ENCODE peak calls at places on chromosomes 7 and 10, in four cellular contexts. E is astrocyte of the spinal cord, F is progenitor cell of endocrine pancreas, U is AG09319. L is an unnamed sample.

GRCh38 chr10:34967411-34967880 is 122.7 kb downstream of the CUL2 start:
- DNase-seq in E (peak), F (no peak), U (peak), L (no peak)

GRCh38 chr7:39952378-39952777 is 2.3 kb downstream of the CDK13 start:
- DNase-seq in E (peak), F (no peak), U (no peak), L (no peak)

GRCh38 chr7:27579565-27579964 is 83.1 kb downstream of the HIBADH start:
- DNase-seq in E (peak), F (no peak), U (no peak), L (no peak)

GRCh38 chr7:12557282-12557681 is 13.2 kb upstream of the SCIN start:
- DNase-seq in E (no peak), F (no peak), U (no peak), L (no peak)

GRCh38 chr10:121813857-121814256 is 114.0 kb downstream of the ATE1 start:
- DNase-seq in E (no peak), F (no peak), U (no peak), L (no peak)

GRCh38 chr7:28280516-28280915 is 99.9 kb upstream of the JAZF1 start:
- DNase-seq in E (no peak), F (no peak), U (no peak), L (no peak)

GRCh38 chr7:11474902-11475585 is 357.0 kb downstream of the THSD7A start:
- DNase-seq in E (no peak), F (no peak), U (no peak), L (no peak)

GRCh38 chr7:97179454-97180104 is 62.1 kb downstream of the SDHAF3 start:
- DNase-seq in E (peak), F (peak), U (peak), L (no peak)

GRCh38 chr10:110827410-110827809 is 44.3 kb upstream of the PDCD4 start:
- DNase-seq in E (peak), F (no peak), U (no peak), L (no peak)

GRCh38 chr7:139566736-139567646 is 43.5 kb downstream of the CLEC2L start:
- DNase-seq in E (no peak), F (no peak), U (no peak), L (no peak)

GRCh38 chr7:117659453-117660086 is 179.7 kb downstream of the CFTR start:
- DNase-seq in E (peak), F (no peak), U (no peak), L (no peak)

GRCh38 chr7:147492621-147493020 is 1097.9 kb upstream of the C7orf33 start:
- DNase-seq in E (peak), F (no peak), U (no peak), L (no peak)

GRCh38 chr7:29749701-29750321 is 56.5 kb upstream of the WIPF3 start:
- DNase-seq in E (no peak), F (no peak), U (no peak), L (no peak)

GRCh38 chr7:77415474-77415821 is 701 bp downstream of the GSAP start:
- DNase-seq in E (no peak), F (no peak), U (no peak), L (peak)

GRCh38 chr7:29940199-29940598 is 49.4 kb downstream of the SCRN1 start:
- DNase-seq in E (no peak), F (no peak), U (no peak), L (no peak)

GRCh38 chr7:83782628-83783027 is 133.7 kb upstream of the SEMA3E start:
- DNase-seq in E (peak), F (no peak), U (no peak), L (no peak)

GRCh38 chr7:15334524-15335269 is 227.1 kb downstream of the AGMO start:
- DNase-seq in E (no peak), F (no peak), U (no peak), L (no peak)

GRCh38 chr10:91381562-91381923 is 28.6 kb upstream of the HECTD2 start:
- DNase-seq in E (peak), F (no peak), U (no peak), L (no peak)

GRCh38 chr10:132893090-132893489 is 49.3 kb downstream of the CFAP46 start:
- DNase-seq in E (no peak), F (no peak), U (no peak), L (no peak)

GRCh38 chr10:102096449-102096848 is 23.7 kb downstream of the LDB1 start:
- DNase-seq in E (no peak), F (no peak), U (no peak), L (no peak)

GRCh38 chr7:92691578-92691977 is 101.4 kb upstream of the FAM133B start:
- DNase-seq in E (peak), F (no peak), U (peak), L (no peak)

GRCh38 chr10:49458869-49459268 is 63.0 kb upstream of the DRGX start:
- DNase-seq in E (no peak), F (no peak), U (no peak), L (no peak)

GRCh38 chr10:43420369-43421200 is 11.6 kb upstream of the HNRNPF start:
- DNase-seq in E (peak), F (peak), U (no peak), L (peak)

GRCh38 chr7:76065016-76065612 is 17.2 kb downstream of the MDH2 start:
- DNase-seq in E (no peak), F (no peak), U (no peak), L (no peak)

GRCh38 chr10:95214369-95214768 is 20.3 kb downstream of the ACSM6 start:
- DNase-seq in E (peak), F (no peak), U (no peak), L (no peak)

GRCh38 chr10:85319150-85319549 is 990.8 kb downstream of the CCSER2 start:
- DNase-seq in E (no peak), F (no peak), U (no peak), L (no peak)

GRCh38 chr10:103839867-103840746 is 15.3 kb downstream of the SH3PXD2A start:
- DNase-seq in E (peak), F (no peak), U (no peak), L (no peak)

GRCh38 chr10:112435013-112435619 is 11.6 kb downstream of the ZDHHC6 start:
- DNase-seq in E (peak), F (no peak), U (peak), L (no peak)

GRCh38 chr10:25177754-25178135 is 2.9 kb downstream of the GPR158 start:
- DNase-seq in E (no peak), F (no peak), U (no peak), L (no peak)

GRCh38 chr10:110764378-110764777 is 107.3 kb upstream of the PDCD4 start:
- DNase-seq in E (no peak), F (no peak), U (no peak), L (no peak)

GRCh38 chr10:84262190-84262956 is 17.5 kb downstream of the RGR start:
- DNase-seq in E (no peak), F (no peak), U (no peak), L (no peak)

GRCh38 chr7:70477051-70478010 is 654.6 kb upstream of the GALNT17 start:
- DNase-seq in E (peak), F (no peak), U (no peak), L (no peak)

GRCh38 chr10:50740351-50740688 is 584 bp downstream of the ASAH2B start:
- DNase-seq in E (peak), F (no peak), U (peak), L (no peak)

GRCh38 chr10:70378122-70378521 is 4.3 kb downstream of the LRRC20 start:
- DNase-seq in E (peak), F (no peak), U (peak), L (no peak)

GRCh38 chr10:113820507-113820906 is 33.4 kb downstream of the DCLRE1A start:
- DNase-seq in E (no peak), F (no peak), U (no peak), L (no peak)

GRCh38 chr10:60382946-60383681 is 6.6 kb downstream of the ANK3 start:
- DNase-seq in E (peak), F (no peak), U (no peak), L (no peak)

GRCh38 chr10:73734028-73734720 is 10.0 kb upstream of the SEC24C start:
- DNase-seq in E (no peak), F (no peak), U (no peak), L (no peak)

DNA sequence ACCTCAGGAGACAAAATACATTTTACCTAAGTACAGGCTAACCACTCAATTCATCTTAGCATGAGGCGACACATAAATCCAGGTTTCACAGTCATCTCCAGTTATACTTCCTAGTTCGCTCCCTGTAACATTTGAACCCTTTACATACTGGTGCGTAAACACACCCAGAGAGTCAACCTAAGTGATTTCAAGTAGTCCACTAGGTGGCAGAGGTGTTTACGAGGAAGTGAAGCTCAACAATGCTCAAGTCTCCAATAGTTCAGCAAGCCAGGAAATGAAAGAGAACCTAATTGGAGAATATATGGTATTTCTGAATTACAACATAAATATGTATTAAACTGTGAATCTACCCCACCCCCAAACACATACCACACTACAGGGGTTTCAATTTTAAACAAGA is 76.3 kb upstream of the ABCB5 start:
- DNase-seq in E (no peak), F (no peak), U (no peak), L (no peak)
- TF ChIP-seq CTCF in E (no peak), F (no peak), U (no peak), L (no peak)

GRCh38 chr10:120646738-120647427 is 189.9 kb downstream of the PLPP4 start:
- DNase-seq in E (no peak), F (no peak), U (no peak), L (no peak)
- TF ChIP-seq CTCF in E (peak), F (peak), U (no peak), L (no peak)

DNA sequence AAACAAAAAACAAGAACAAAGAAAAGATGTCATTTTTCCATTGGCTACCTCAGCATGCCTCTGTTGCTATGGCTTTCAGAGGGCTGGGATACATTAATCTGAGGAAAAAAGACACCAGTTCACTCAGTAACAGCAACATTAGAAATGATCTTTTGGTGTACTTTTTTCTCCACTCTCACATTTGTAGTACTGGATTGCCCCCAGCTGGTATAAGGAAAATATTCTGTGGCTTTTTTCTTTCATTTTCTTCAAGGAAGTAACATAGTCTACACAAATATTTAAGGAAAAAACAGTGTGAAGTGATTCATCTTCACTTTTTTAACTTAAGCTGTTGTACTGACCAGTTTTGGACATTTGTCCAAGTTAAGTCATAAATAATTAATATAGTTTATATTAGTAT is 482.3 kb downstream of the SORCS1 start:
- DNase-seq in E (peak), F (no peak), U (no peak), L (no peak)
- TF ChIP-seq CTCF in E (no peak), F (no peak), U (peak), L (no peak)

GRCh38 chr7:123191132-123191531 is 8.6 kb downstream of the SLC13A1 start:
- DNase-seq in E (peak), F (no peak), U (no peak), L (no peak)
- TF ChIP-seq CTCF in E (no peak), F (no peak), U (no peak), L (no peak)

DNA sequence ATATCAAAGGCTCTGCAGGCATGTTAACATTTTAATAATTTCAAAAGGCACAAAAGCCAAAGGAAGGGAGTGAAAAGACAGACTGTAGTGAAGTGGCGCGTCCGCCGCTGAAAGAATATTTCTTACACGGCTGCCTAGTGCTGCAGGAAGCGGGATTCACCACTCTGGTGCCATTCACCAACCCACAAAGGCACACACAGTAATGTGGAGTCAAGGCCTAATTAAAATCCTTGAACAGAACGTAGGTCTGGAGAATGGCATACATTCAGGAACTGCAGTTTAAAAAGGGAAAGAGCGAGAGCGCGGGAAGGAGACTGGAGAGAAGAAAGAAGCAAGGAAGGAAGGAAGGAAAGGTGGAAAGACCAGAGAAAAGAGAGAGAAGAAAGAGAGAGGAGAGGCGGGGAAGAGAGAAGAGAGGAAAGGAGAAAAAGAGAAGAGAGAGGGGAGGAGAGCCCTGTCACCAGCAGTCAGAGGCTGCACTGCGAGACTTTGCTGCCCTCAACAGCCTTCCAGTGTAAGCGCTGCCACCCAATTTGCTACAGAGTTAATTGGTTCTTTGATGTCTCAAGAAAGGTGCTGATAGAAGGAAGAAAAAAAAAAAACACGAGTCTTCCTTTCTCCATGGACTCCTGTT is 554.0 kb downstream of the MDFIC start:
- DNase-seq in E (peak), F (no peak), U (no peak), L (no peak)
- TF ChIP-seq CTCF in E (peak), F (peak), U (no peak), L (no peak)

GRCh38 chr10:22805304-22805703 is 90.9 kb upstream of the PIP4K2A start:
- DNase-seq in E (peak), F (no peak), U (no peak), L (no peak)
- TF ChIP-seq CTCF in E (peak), F (no peak), U (no peak), L (no peak)

GRCh38 chr10:28871677-28872076 is 194.4 kb downstream of the BAMBI start:
- DNase-seq in E (no peak), F (no peak), U (no peak), L (no peak)

GRCh38 chr10:28869606-28870201 is 192.4 kb downstream of the BAMBI start:
- DNase-seq in E (no peak), F (no peak), U (no peak), L (no peak)

GRCh38 chr10:28874210-28874609 is 196.9 kb downstream of the BAMBI start:
- DNase-seq in E (no peak), F (no peak), U (no peak), L (no peak)

GRCh38 chr10:28873540-28873939 is 196.2 kb downstream of the BAMBI start:
- DNase-seq in E (no peak), F (no peak), U (no peak), L (no peak)

GRCh38 chr10:28872592-28873165 is 195.4 kb downstream of the BAMBI start:
- DNase-seq in E (no peak), F (no peak), U (no peak), L (no peak)
- TF ChIP-seq CTCF in E (no peak), F (no peak), U (no peak), L (no peak)

DNA sequence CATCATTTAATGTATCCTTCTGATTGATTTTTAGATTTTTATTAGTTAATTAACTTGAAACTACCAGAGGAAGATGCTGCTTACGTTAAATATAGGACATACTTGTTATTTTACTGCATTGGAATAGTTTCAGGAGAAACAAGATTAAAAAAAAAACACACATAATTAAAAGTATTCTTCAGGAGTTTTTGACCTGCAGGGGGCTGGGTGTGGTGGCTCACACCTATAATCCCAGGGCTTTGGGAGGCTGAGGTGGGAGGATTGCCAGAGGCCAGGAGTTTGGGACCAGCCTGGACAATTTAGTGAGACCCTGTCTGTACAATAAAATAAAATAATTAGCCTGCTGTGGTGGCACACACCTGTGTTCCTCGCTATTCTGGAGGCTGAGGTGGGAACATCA is 10.7 kb downstream of the CBLL1 start:
- DNase-seq in E (no peak), F (no peak), U (no peak), L (no peak)
- TF ChIP-seq CTCF in E (peak), F (peak), U (no peak), L (no peak)

DNA sequence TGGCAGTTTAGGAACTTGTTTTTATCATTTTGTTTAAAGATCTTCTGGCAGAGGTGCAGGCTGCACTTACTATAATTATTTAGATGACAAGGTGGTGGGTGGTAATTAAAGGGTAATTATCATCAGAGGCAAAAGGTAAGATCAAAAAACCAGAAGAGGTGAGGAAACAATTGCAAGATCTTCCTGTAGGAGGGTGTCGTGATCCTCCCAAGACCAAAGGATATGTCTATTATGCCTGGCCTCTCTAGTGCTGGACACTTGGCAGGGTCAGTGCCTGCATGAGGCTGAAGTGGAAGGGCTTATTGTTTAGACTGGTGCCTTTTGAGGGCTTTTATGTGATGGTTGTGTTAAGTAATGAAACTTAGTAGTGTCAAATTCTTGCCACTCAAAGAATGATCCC is 1.8 kb upstream of the WAPL start:
- DNase-seq in E (peak), F (no peak), U (no peak), L (no peak)
- TF ChIP-seq CTCF in E (peak), F (peak), U (peak), L (no peak)

L was measured in natural killer cell.